ENCODE peak calls at places on chromosomes 4 and X, in ten cellular contexts. Y, Q, W, X, C, R, Z, M, V and L are unnamed samples.

GRCh38 chrX:80765226-80765625 is 44.5 kb downstream of the BRWD3 start:
- DNase-seq in Y (no peak), Q (no peak), W (no peak), X (no peak), C (no peak), R (no peak), Z (no peak), M (no peak), V (no peak), L (no peak)

GRCh38 chr4:81213671-81214070 is 1.4 kb downstream of the PRKG2 start:
- DNase-seq in Y (no peak), Q (no peak), W (no peak), X (no peak), C (no peak), R (no peak), Z (no peak), M (no peak), V (no peak), L (no peak)

GRCh38 chr4:79626102-79626501 is 218.1 kb upstream of the GK2 start:
- DNase-seq in Y (no peak), Q (no peak), W (no peak), X (no peak), C (no peak), R (no peak), Z (no peak), M (no peak), V (no peak), L (no peak)

GRCh38 chr4:2007804-2008670 is 737 bp downstream of the NELFA start:
- DNase-seq in Y (peak), Q (peak), W (peak), X (no peak), C (no peak), R (no peak), Z (peak), M (no peak), V (no peak), L (no peak)

GRCh38 chr4:158796370-158797140 is 27.7 kb downstream of the FNIP2 start:
- DNase-seq in Y (no peak), Q (no peak), W (no peak), X (no peak), C (no peak), R (no peak), Z (no peak), M (no peak), V (no peak), L (no peak)

GRCh38 chr4:7425171-7425570 is 9.6 kb downstream of the PSAPL1 start:
- DNase-seq in Y (no peak), Q (no peak), W (no peak), X (peak), C (peak), R (no peak), Z (no peak), M (peak), V (no peak), L (no peak)

GRCh38 chr4:38210396-38211114 is 250.4 kb downstream of the PTTG2 start:
- DNase-seq in Y (no peak), Q (no peak), W (no peak), X (no peak), C (no peak), R (no peak), Z (no peak), M (no peak), V (no peak), L (peak)

GRCh38 chrX:7047951-7048350 is 99.6 kb upstream of the STS start:
- DNase-seq in Y (no peak), Q (no peak), W (no peak), X (no peak), C (no peak), R (no peak), Z (no peak), M (no peak), V (no peak), L (no peak)

GRCh38 chrX:134813697-134814096 is 155.4 kb upstream of the PLAC1 start:
- DNase-seq in Y (no peak), Q (no peak), W (no peak), X (no peak), C (no peak), R (no peak), Z (no peak), M (no peak), V (no peak), L (no peak)

GRCh38 chr4:158459085-158459820 is 62.4 kb upstream of the RXFP1 start:
- DNase-seq in Y (no peak), Q (no peak), W (no peak), X (no peak), C (no peak), R (no peak), Z (no peak), M (no peak), V (no peak), L (no peak)

GRCh38 chr4:70945452-70946055 is 43.4 kb downstream of the MOB1B start:
- DNase-seq in Y (no peak), Q (no peak), W (no peak), X (no peak), C (no peak), R (no peak), Z (no peak), M (no peak), V (no peak), L (no peak)

GRCh38 chr4:96189761-96190160 is 349.9 kb downstream of the PDHA2 start:
- DNase-seq in Y (no peak), Q (no peak), W (no peak), X (no peak), C (no peak), R (no peak), Z (no peak), M (no peak), V (no peak), L (no peak)

GRCh38 chrX:54715621-54716020 is 82.4 kb downstream of the ITIH6 start:
- DNase-seq in Y (no peak), Q (no peak), W (no peak), X (no peak), C (no peak), R (no peak), Z (no peak), M (no peak), V (no peak), L (no peak)

GRCh38 chr4:10456270-10457254 is 664 bp downstream of the ZNF518B start:
- DNase-seq in Y (peak), Q (peak), W (no peak), X (peak), C (peak), R (peak), Z (peak), M (peak), V (peak), L (peak)

GRCh38 chrX:9231491-9231890 is 197.6 kb upstream of the FAM9B start:
- DNase-seq in Y (no peak), Q (no peak), W (no peak), X (no peak), C (no peak), R (no peak), Z (no peak), M (no peak), V (no peak), L (no peak)

GRCh38 chr4:81638698-81639097 is 167.0 kb upstream of the RASGEF1B start:
- DNase-seq in Y (no peak), Q (no peak), W (no peak), X (no peak), C (no peak), R (no peak), Z (no peak), M (no peak), V (no peak), L (no peak)

GRCh38 chrX:57074458-57074857 is 46.9 kb downstream of the SPIN2B start:
- DNase-seq in Y (no peak), Q (no peak), W (no peak), X (no peak), C (no peak), R (no peak), Z (no peak), M (no peak), V (no peak), L (no peak)

GRCh38 chr4:97150966-97151365 is 992.3 kb downstream of the STPG2 start:
- DNase-seq in Y (no peak), Q (no peak), W (no peak), X (no peak), C (no peak), R (no peak), Z (no peak), M (no peak), V (no peak), L (no peak)

GRCh38 chrX:69062493-69062892 is 102.8 kb downstream of the PJA1 start:
- DNase-seq in Y (no peak), Q (no peak), W (no peak), X (no peak), C (peak), R (no peak), Z (no peak), M (no peak), V (no peak), L (no peak)

GRCh38 chrX:131081772-131082755 is 23.9 kb downstream of the ARHGAP36 start:
- DNase-seq in Y (no peak), Q (peak), W (no peak), X (no peak), C (no peak), R (no peak), Z (no peak), M (no peak), V (no peak), L (no peak)

GRCh38 chr4:45078201-45078600 is 351.8 kb upstream of the GNPDA2 start:
- DNase-seq in Y (no peak), Q (no peak), W (no peak), X (no peak), C (no peak), R (no peak), Z (no peak), M (no peak), V (no peak), L (no peak)

GRCh38 chr4:173301518-173302201 is 32.5 kb downstream of the HMGB2 start:
- DNase-seq in Y (peak), Q (peak), W (no peak), X (no peak), C (no peak), R (no peak), Z (no peak), M (no peak), V (peak), L (no peak)

GRCh38 chr4:71545168-71545567 is 206.3 kb downstream of the SLC4A4 start:
- DNase-seq in Y (no peak), Q (no peak), W (no peak), X (no peak), C (no peak), R (no peak), Z (no peak), M (no peak), V (no peak), L (no peak)

GRCh38 chr4:154614306-154614705 is 1.9 kb upstream of the FGG start:
- DNase-seq in Y (no peak), Q (no peak), W (no peak), X (no peak), C (no peak), R (no peak), Z (no peak), M (no peak), V (no peak), L (no peak)

GRCh38 chr4:22921891-22922290 is 229.2 kb downstream of the GBA3 start:
- DNase-seq in Y (no peak), Q (no peak), W (no peak), X (no peak), C (no peak), R (no peak), Z (no peak), M (no peak), V (no peak), L (no peak)

GRCh38 chrX:18415386-18415785 is 10.0 kb upstream of the CDKL5 start:
- DNase-seq in Y (no peak), Q (no peak), W (no peak), X (no peak), C (no peak), R (no peak), Z (no peak), M (no peak), V (no peak), L (no peak)

GRCh38 chrX:7574325-7574724 is 268.6 kb upstream of the VCX start:
- DNase-seq in Y (peak), Q (peak), W (peak), X (no peak), C (no peak), R (no peak), Z (no peak), M (no peak), V (no peak), L (no peak)

GRCh38 chrX:101291204-101291603 is at the start of gene TAF7L:
- DNase-seq in Y (no peak), Q (no peak), W (no peak), X (no peak), C (no peak), R (no peak), Z (no peak), M (no peak), V (no peak), L (no peak)

GRCh38 chr4:3689576-3690551 is 76.3 kb upstream of the ADRA2C start:
- DNase-seq in Y (no peak), Q (no peak), W (no peak), X (no peak), C (no peak), R (no peak), Z (peak), M (no peak), V (no peak), L (no peak)

GRCh38 chrX:13469963-13470679 is 99.3 kb upstream of the EGFL6 start:
- DNase-seq in Y (no peak), Q (no peak), W (no peak), X (no peak), C (no peak), R (no peak), Z (no peak), M (no peak), V (no peak), L (no peak)

GRCh38 chrX:107205770-107206696 is at the start of the genes DNAAF6 and NUP62CL:
- DNase-seq in Y (peak), Q (peak), W (peak), X (peak), C (peak), R (peak), Z (peak), M (peak), V (peak), L (peak)

GRCh38 chr4:4852591-4853362 is 6.7 kb upstream of the MSX1 start:
- DNase-seq in Y (no peak), Q (peak), W (no peak), X (peak), C (peak), R (peak), Z (no peak), M (no peak), V (no peak), L (no peak)

GRCh38 chr4:101475246-101475645 is 127.9 kb upstream of the PPP3CA start:
- DNase-seq in Y (no peak), Q (no peak), W (no peak), X (no peak), C (no peak), R (no peak), Z (no peak), M (no peak), V (no peak), L (no peak)

GRCh38 chr4:7650606-7651400 is 216.1 kb upstream of the PSAPL1 start:
- DNase-seq in Y (peak), Q (peak), W (peak), X (no peak), C (no peak), R (no peak), Z (peak), M (no peak), V (no peak), L (no peak)

GRCh38 chr4:26191353-26191752 is 129.5 kb upstream of the RBPJ start:
- DNase-seq in Y (no peak), Q (no peak), W (no peak), X (no peak), C (no peak), R (no peak), Z (no peak), M (no peak), V (no peak), L (no peak)

GRCh38 chr4:7559741-7560376 is 125.1 kb upstream of the PSAPL1 start:
- DNase-seq in Y (no peak), Q (no peak), W (no peak), X (no peak), C (no peak), R (no peak), Z (peak), M (no peak), V (no peak), L (no peak)

GRCh38 chr4:107666134-107666533 is 53.9 kb downstream of the PAPSS1 start:
- DNase-seq in Y (no peak), Q (peak), W (no peak), X (no peak), C (no peak), R (no peak), Z (no peak), M (no peak), V (no peak), L (no peak)

DNA sequence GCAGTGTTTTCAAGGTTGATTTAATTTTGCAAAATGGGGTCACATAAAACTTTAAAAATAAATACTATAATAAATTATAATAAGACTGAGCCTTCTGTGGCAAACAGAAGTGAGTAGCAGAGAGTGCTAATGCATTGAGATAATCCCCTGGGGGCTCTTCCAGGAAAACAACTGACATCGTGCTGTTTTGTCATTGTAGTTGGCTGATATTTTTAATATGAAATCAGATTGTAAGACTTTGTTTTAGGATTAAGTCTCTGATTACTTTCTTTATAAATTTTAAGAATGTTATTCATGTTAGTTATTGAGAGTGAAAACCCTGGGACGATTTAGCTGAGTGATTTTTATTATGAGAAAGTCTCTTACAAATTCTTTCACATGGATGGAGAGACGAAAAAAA is 103.1 kb downstream of the AFF1 start:
- DNase-seq in Y (no peak), Q (no peak), W (no peak), X (no peak), C (no peak), R (no peak), Z (no peak), M (no peak), V (no peak), L (no peak)
- H3K27ac ChIP-seq in Y (peak), Q (peak), W (peak), X (peak), C (peak), R (peak), Z (no peak), M (peak), V (no peak), L (peak)

DNA sequence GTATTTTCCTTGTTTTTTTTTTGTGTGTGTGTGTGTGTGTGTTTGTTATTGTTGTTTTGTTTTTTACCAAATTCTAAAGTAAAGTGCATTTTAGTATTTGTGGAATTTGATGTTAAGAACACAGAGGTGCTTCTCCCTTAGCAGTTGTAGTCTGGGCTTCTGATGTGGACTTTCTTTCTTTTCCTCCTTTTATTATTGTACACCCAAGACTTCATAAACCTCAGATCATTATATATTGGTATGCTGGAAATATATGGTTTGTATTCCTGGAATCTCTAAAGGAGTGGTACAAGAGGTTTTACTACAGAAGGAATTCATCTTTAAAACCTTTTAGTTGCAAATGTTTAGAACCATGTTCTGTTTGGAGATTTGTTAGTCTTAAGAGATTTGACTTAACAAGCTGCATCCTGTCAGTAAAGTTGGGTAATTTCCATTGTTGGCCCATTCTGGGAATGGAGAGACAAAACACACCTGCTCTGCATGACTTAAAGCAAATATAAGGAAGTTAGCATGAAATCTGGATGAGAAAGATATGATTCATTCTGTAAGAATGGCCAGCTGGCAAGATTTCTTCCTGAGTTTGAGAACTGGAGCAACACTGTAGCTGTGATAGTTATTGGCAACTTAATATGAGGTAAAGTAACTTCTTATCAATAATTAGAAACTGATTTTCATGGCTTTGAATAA is 64.0 kb downstream of the SMAD1 start:
- DNase-seq in Y (no peak), Q (no peak), W (no peak), X (no peak), C (peak), R (no peak), Z (no peak), M (no peak), V (no peak), L (no peak)
- H3K4me3 ChIP-seq in Y (no peak), Q (no peak), W (no peak), X (no peak), C (no peak), R (no peak), Z (no peak), M (no peak), V (no peak), L (no peak)

DNA sequence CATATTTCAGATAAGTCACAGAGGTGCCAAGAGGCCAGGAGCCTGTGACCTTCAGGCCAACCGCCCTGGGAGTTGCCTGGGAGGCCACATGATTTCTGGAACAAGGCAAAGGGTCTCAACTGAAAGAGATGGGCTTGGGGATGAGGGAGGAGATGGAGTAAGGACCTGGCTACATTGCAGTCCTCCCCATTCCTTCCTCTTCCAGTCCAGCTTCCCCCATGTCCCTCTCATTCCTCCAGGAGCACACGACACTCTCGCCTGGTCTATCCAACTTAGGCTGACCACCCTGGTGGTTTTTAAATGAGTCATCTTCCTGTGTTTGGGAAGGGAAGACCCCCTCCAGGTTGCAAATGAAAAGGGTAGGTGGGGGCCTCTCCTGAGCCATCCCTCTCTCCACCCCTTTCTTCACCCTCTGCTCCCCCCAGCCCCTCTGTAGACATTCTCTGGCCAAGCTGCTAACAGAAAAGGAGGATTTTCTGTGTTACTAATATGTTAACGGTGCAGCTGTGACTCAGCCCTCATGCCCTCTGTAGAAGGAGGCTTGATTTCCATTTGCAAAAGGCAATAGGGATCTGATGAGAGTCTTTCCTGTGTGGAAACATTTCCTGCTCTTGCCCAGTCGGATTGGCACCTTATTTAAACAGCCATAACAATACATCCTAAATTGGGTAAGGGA is 79.2 kb downstream of the RTL5 start:
- DNase-seq in Y (no peak), Q (no peak), W (no peak), X (no peak), C (no peak), R (no peak), Z (no peak), M (no peak), V (no peak), L (no peak)
- H3K27ac ChIP-seq in Y (no peak), Q (no peak), W (no peak), X (no peak), C (no peak), R (no peak), Z (no peak), M (no peak), V (no peak), L (no peak)

GRCh38 chr4:54095110-54095800 is 4.7 kb upstream of the GSX2 start:
- DNase-seq in Y (no peak), Q (peak), W (no peak), X (no peak), C (no peak), R (no peak), Z (no peak), M (no peak), V (no peak), L (no peak)
- H3K4me3 ChIP-seq in Y (no peak), Q (peak), W (no peak), X (no peak), C (no peak), R (no peak), Z (no peak), M (no peak), V (no peak), L (no peak)